ENCODE peak calls at places on chromosomes 6 and 20, in eight cellular contexts. X is colonic mucosa; L is HS-27A; D is T-cell; G is EL; P is activated CD4-positive, alpha-beta T cell treated with anti-CD3 and anti-CD28 coated beads, Interleukin-2, amount 10 ng/mL, durations not matched to agents 7 days and 5 days; C is cardiac fibroblast; I is activated T-cell treated with anti-CD3 and anti-CD28 coated beads, Interleukin-2, amount 50 U/mL, for 24 hours. R is an unnamed sample.

GRCh38 chr6:105834548-105834947 is 251.6 kb upstream of the PRDM1 start:
- DNase-seq in I (no peak), G (no peak), D (no peak), X (no peak), L (no peak), P (no peak), C (no peak), R (no peak)

GRCh38 chr6:125307150-125307838 is 5.5 kb upstream of the HDDC2 start:
- DNase-seq in C (no peak), D (no peak), G (no peak), X (no peak), L (no peak), P (no peak), I (no peak), R (no peak)

GRCh38 chr6:108417027-108417426 is 122.2 kb downstream of the AFG1L start:
- DNase-seq in X (no peak), G (no peak), D (no peak), L (no peak), C (peak), I (no peak), P (no peak), R (no peak)

GRCh38 chr6:54614499-54615195 is 231.9 kb upstream of the FAM83B start:
- DNase-seq in I (no peak), C (no peak), G (no peak), L (no peak), D (no peak), X (no peak), P (no peak), R (no peak)

GRCh38 chr20:36152266-36152665 is 2.3 kb upstream of the EPB41L1 start:
- DNase-seq in G (no peak), P (no peak), L (no peak), C (peak), X (no peak), D (no peak), I (no peak), R (no peak)

GRCh38 chr6:143027058-143027457 is 33.6 kb upstream of the AIG1 start:
- DNase-seq in X (peak), L (peak), P (peak), G (peak), D (peak), I (peak), C (peak), R (no peak)

GRCh38 chr6:128305228-128305627 is 215.2 kb downstream of the PTPRK start:
- DNase-seq in P (no peak), D (no peak), I (no peak), X (no peak), G (no peak), L (no peak), C (no peak), R (no peak)

GRCh38 chr6:42385339-42385738 is 66.4 kb downstream of the TRERF1 start:
- DNase-seq in D (no peak), X (no peak), C (no peak), L (no peak), P (no peak), G (no peak), I (no peak), R (no peak)

GRCh38 chr6:136989591-136990578 is 54.9 kb downstream of the IL20RA start:
- DNase-seq in D (no peak), I (no peak), G (peak), X (peak), L (no peak), P (no peak), C (peak), R (no peak)

GRCh38 chr20:64151634-64152530 is 12.4 kb upstream of the MYT1 start:
- DNase-seq in D (no peak), I (no peak), P (no peak), C (no peak), G (no peak), L (no peak), X (no peak), R (no peak)

GRCh38 chr6:7115452-7116223 is 7.9 kb downstream of the RREB1 start:
- DNase-seq in C (peak), D (no peak), P (no peak), L (no peak), G (no peak), X (peak), I (no peak), R (no peak)

GRCh38 chr6:113694278-113695077 is 162.7 kb upstream of the MARCKS start:
- DNase-seq in D (no peak), C (peak), L (peak), I (no peak), X (no peak), P (no peak), G (peak), R (no peak)

GRCh38 chr6:44234101-44235090 is 11.0 kb downstream of the SLC29A1 start:
- DNase-seq in L (no peak), G (peak), C (peak), P (no peak), D (no peak), X (peak), I (no peak), R (no peak)

GRCh38 chr6:54244430-54244829 is 63.8 kb upstream of the TINAG start:
- DNase-seq in C (peak), G (peak), X (no peak), P (no peak), L (no peak), I (no peak), D (no peak), R (peak)

GRCh38 chr20:33099842-33100538 is 20.5 kb downstream of the BPIFB4 start:
- DNase-seq in L (no peak), G (no peak), X (no peak), C (no peak), D (no peak), P (no peak), I (no peak), R (no peak)

R was measured in NCI-H1048.